ENCODE peak calls at places on chromosomes 2 and 18, in seven cellular contexts. C, Y, P, M, Q, N and A are unnamed samples.

GRCh38 chr2:201680743-201681142 is 17.7 kb downstream of the MPP4 start:
- DNase-seq in C (peak), Y (peak), P (peak), M (peak), Q (peak), N (peak), A (peak)

GRCh38 chr2:108971661-108972566 is 17.1 kb downstream of the EDAR start:
- DNase-seq in C (peak), Y (peak), P (no peak), M (no peak), Q (no peak), N (peak), A (no peak)

GRCh38 chr2:23131066-23131575 is 253.9 kb upstream of the KLHL29 start:
- DNase-seq in C (no peak), Y (no peak), P (peak), M (no peak), Q (no peak), N (no peak), A (no peak)

GRCh38 chr18:24089059-24089458 is 49.8 kb upstream of the CABYR start:
- DNase-seq in C (no peak), Y (no peak), P (no peak), M (no peak), Q (peak), N (peak), A (no peak)

GRCh38 chr2:7375901-7376300 is 458.7 kb downstream of the RNF144A start:
- DNase-seq in C (no peak), Y (no peak), P (no peak), M (no peak), Q (no peak), N (no peak), A (no peak)

GRCh38 chr18:57762686-57763085 is 40.4 kb downstream of the ATP8B1 start:
- DNase-seq in C (no peak), Y (no peak), P (no peak), M (no peak), Q (no peak), N (no peak), A (no peak)

GRCh38 chr2:159891917-159892691 is 94.1 kb upstream of the CD302 start:
- DNase-seq in C (peak), Y (peak), P (no peak), M (peak), Q (no peak), N (peak), A (no peak)

GRCh38 chr2:109721626-109722025 is 72.5 kb upstream of the RGPD5 start:
- DNase-seq in C (no peak), Y (no peak), P (no peak), M (no peak), Q (no peak), N (no peak), A (no peak)

GRCh38 chr2:39497077-39497867 is 60.2 kb upstream of the MAP4K3 start:
- DNase-seq in C (no peak), Y (no peak), P (no peak), M (no peak), Q (no peak), N (peak), A (no peak)

GRCh38 chr18:72866901-72867701 is 686 bp downstream of the NETO1 start:
- DNase-seq in C (no peak), Y (no peak), P (peak), M (peak), Q (peak), N (no peak), A (no peak)

GRCh38 chr2:224833986-224834385 is 117.8 kb upstream of the CCDC195 start:
- DNase-seq in C (no peak), Y (no peak), P (no peak), M (no peak), Q (no peak), N (peak), A (no peak)

GRCh38 chr2:216549926-216550690 is 51.5 kb downstream of the RPL37A start:
- DNase-seq in C (no peak), Y (no peak), P (peak), M (peak), Q (no peak), N (no peak), A (no peak)

GRCh38 chr2:200378652-200379290 is 72.3 kb downstream of the SPATS2L start:
- DNase-seq in C (no peak), Y (no peak), P (peak), M (no peak), Q (no peak), N (peak), A (no peak)

GRCh38 chr18:43800584-43800983 is 523.3 kb upstream of the SYT4 start:
- DNase-seq in C (no peak), Y (no peak), P (no peak), M (no peak), Q (no peak), N (no peak), A (no peak)

GRCh38 chr2:185279999-185280398 is 458.6 kb upstream of the FSIP2 start:
- DNase-seq in C (no peak), Y (peak), P (no peak), M (peak), Q (peak), N (peak), A (peak)

GRCh38 chr2:46241344-46241743 is 55.9 kb upstream of the EPAS1 start:
- DNase-seq in C (no peak), Y (peak), P (no peak), M (no peak), Q (no peak), N (peak), A (no peak)

GRCh38 chr18:5895886-5896740 is 791 bp upstream of the TMEM200C start:
- DNase-seq in C (no peak), Y (peak), P (peak), M (peak), Q (peak), N (peak), A (no peak)

GRCh38 chr2:117856415-117857210 is 42.1 kb downstream of the DDX18 start:
- DNase-seq in C (peak), Y (peak), P (no peak), M (peak), Q (no peak), N (peak), A (no peak)

GRCh38 chr2:134203175-134203574 is 50.7 kb upstream of the MGAT5 start:
- DNase-seq in C (no peak), Y (peak), P (no peak), M (peak), Q (no peak), N (no peak), A (no peak)

GRCh38 chr2:137771064-137771463 is 193.2 kb upstream of the HNMT start:
- DNase-seq in C (no peak), Y (no peak), P (no peak), M (no peak), Q (no peak), N (no peak), A (no peak)

GRCh38 chr2:52918551-52918950 is 849.1 kb upstream of the CHAC2 start:
- DNase-seq in C (no peak), Y (peak), P (no peak), M (no peak), Q (no peak), N (no peak), A (no peak)

GRCh38 chr2:8579686-8580085 is 102.2 kb upstream of the ID2 start:
- DNase-seq in C (no peak), Y (no peak), P (no peak), M (no peak), Q (no peak), N (no peak), A (no peak)

GRCh38 chr2:1891147-1891546 is 146.8 kb upstream of the PXDN start:
- DNase-seq in C (no peak), Y (no peak), P (no peak), M (no peak), Q (no peak), N (no peak), A (no peak)

GRCh38 chr18:670456-670996 is 13.1 kb downstream of the TYMS start:
- DNase-seq in C (no peak), Y (no peak), P (no peak), M (no peak), Q (no peak), N (no peak), A (no peak)

GRCh38 chr2:68287580-68288441 is 31.9 kb downstream of the CNRIP1 start:
- DNase-seq in C (no peak), Y (peak), P (no peak), M (peak), Q (no peak), N (peak), A (no peak)

GRCh38 chr2:179646173-179646762 is 215.1 kb downstream of the ZNF385B start:
- DNase-seq in C (no peak), Y (no peak), P (no peak), M (no peak), Q (no peak), N (no peak), A (no peak)

GRCh38 chr2:233700028-233700635 is 7.4 kb downstream of the UGT1A6 start:
- DNase-seq in C (no peak), Y (peak), P (peak), M (peak), Q (peak), N (peak), A (no peak)

GRCh38 chr2:120461092-120461491 is 115.2 kb downstream of the INHBB start:
- DNase-seq in C (no peak), Y (no peak), P (no peak), M (no peak), Q (no peak), N (no peak), A (no peak)

GRCh38 chr2:44077942-44078511 is 82.2 kb upstream of the LRPPRC start:
- DNase-seq in C (no peak), Y (no peak), P (no peak), M (no peak), Q (no peak), N (no peak), A (no peak)

GRCh38 chr2:181258761-181259160 is 198.4 kb upstream of the ITGA4 start:
- DNase-seq in C (no peak), Y (peak), P (no peak), M (no peak), Q (no peak), N (peak), A (no peak)

GRCh38 chr18:78875268-78875997 is 104.2 kb upstream of the SALL3 start:
- DNase-seq in C (peak), Y (peak), P (peak), M (peak), Q (peak), N (peak), A (peak)

GRCh38 chr18:45167631-45168225 is 447.5 kb upstream of the SLC14A2 start:
- DNase-seq in C (no peak), Y (peak), P (no peak), M (no peak), Q (no peak), N (peak), A (no peak)

GRCh38 chr2:31297751-31298150 is 63.8 kb downstream of the EHD3 start:
- DNase-seq in C (no peak), Y (peak), P (no peak), M (no peak), Q (no peak), N (peak), A (peak)

GRCh38 chr18:59606193-59607175 is 90.7 kb downstream of the CCBE1 start:
- DNase-seq in C (no peak), Y (no peak), P (no peak), M (no peak), Q (no peak), N (no peak), A (no peak)

GRCh38 chr2:149573760-149574159 is 13.8 kb downstream of the MMADHC start:
- DNase-seq in C (no peak), Y (peak), P (no peak), M (no peak), Q (no peak), N (peak), A (no peak)

GRCh38 chr2:42102606-42103450 is 55.0 kb downstream of the PKDCC start:
- DNase-seq in C (no peak), Y (no peak), P (peak), M (peak), Q (peak), N (no peak), A (no peak)

GRCh38 chr2:109305494-109306187 is 176.6 kb downstream of the SH3RF3 start:
- DNase-seq in C (no peak), Y (no peak), P (peak), M (no peak), Q (no peak), N (no peak), A (no peak)

GRCh38 chr2:19048593-19049264 is 309.7 kb downstream of the OSR1 start:
- DNase-seq in C (no peak), Y (peak), P (no peak), M (no peak), Q (no peak), N (no peak), A (no peak)

GRCh38 chr2:131048641-131049040 is 44.6 kb downstream of the FAM168B start:
- DNase-seq in C (no peak), Y (no peak), P (no peak), M (no peak), Q (no peak), N (no peak), A (no peak)

GRCh38 chr2:166184789-166185188 is 57.0 kb upstream of the SCN1A start:
- DNase-seq in C (no peak), Y (peak), P (no peak), M (peak), Q (no peak), N (peak), A (no peak)
- H2AFZ ChIP-seq in C (no peak), Y (no peak), P (peak), M (peak), Q (no peak), N (peak), A (no peak)

DNA sequence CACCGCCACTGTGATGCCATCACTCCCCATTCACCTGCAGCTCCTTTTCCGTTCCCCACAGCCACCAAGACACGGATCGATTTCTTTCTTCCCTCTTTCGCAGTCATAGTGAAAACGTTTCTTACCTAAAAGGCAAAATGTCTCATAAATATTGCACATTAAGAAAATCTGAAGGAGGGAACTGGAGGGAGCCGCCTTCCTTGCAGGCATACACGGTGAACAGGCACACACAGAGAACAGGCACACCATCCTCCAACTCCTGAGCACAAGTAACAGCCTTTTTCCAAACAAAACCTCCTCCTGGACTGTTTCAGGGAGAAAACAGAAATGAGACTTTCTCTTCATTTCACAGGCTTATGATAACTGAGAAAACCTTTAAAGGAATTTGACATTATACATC is 17.0 kb downstream of the MRPS5 start:
- DNase-seq in C (no peak), Y (no peak), P (no peak), M (no peak), Q (no peak), N (no peak), A (no peak)
- TF ChIP-seq EZH2phosphoT487 in C (no peak), Y (no peak), P (no peak), M (no peak), Q (no peak), N (no peak), A (no peak)

GRCh38 chr2:38170733-38171132 is 94.8 kb upstream of the CYP1B1 start:
- DNase-seq in C (no peak), Y (no peak), P (no peak), M (no peak), Q (no peak), N (no peak), A (no peak)
- H3K27ac ChIP-seq in C (no peak), Y (no peak), P (no peak), M (no peak), Q (no peak), N (no peak), A (no peak)

GRCh38 chr2:218957685-218958084 is 1.8 kb upstream of the CDK5R2 start:
- DNase-seq in C (no peak), Y (no peak), P (no peak), M (no peak), Q (no peak), N (no peak), A (no peak)

GRCh38 chr2:218960196-218961165 is 1.0 kb downstream of the CDK5R2 start:
- DNase-seq in C (no peak), Y (no peak), P (peak), M (peak), Q (peak), N (no peak), A (no peak)

GRCh38 chr2:218959761-218960195 is 312 bp downstream of the CDK5R2 start:
- DNase-seq in C (no peak), Y (no peak), P (no peak), M (peak), Q (peak), N (no peak), A (no peak)

GRCh38 chr2:218959141-218959731 is at the start of gene CDK5R2:
- DNase-seq in C (peak), Y (peak), P (peak), M (peak), Q (peak), N (peak), A (peak)

DNA sequence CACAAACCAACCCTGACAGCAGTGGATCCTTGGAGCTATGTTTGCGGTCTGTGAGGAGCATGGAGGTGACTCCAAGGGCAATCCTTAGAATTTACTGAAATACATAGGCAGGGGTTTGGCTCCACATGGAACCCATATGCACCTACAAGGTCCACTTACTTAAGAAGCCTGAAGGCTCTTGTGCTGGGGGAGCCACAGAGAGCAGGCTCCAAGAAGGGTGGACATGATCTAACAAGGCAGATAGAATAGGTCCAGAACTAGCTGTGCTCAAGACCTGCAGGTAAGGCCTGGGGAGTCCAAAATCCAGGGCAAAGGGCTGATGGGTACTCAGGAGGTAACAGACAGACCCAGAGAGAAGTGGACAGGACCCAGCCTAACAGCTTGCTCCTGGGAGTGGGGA is 1.2 kb upstream of the CDK5R2 start:
- DNase-seq in C (no peak), Y (no peak), P (no peak), M (no peak), Q (no peak), N (no peak), A (no peak)
- H2AFZ ChIP-seq in C (no peak), Y (no peak), P (no peak), M (no peak), Q (no peak), N (no peak), A (no peak)